ENCODE peak calls at places on chromosomes 4 and X, in nine cellular contexts. P is iris pigment epithelial cell, A is RCC 7860, G is fibroblast of the conjunctiva, L is AG09309, Y is NCI-H82, E is T-helper 2 cell, C is LoVo, U is HT-29. K is an unnamed sample.

GRCh38 chrX:1452497-1453389 is at the start of gene ASMTL:
- DNase-seq in P (peak), A (peak), G (peak), L (peak), Y (no peak), E (peak), C (peak), U (peak), K (peak)

GRCh38 chr4:7487998-7488671 is 53.4 kb upstream of the PSAPL1 start:
- DNase-seq in P (no peak), A (no peak), G (no peak), L (no peak), Y (no peak), E (no peak), C (no peak), U (no peak), K (no peak)

GRCh38 chr4:37685726-37686372 is 327 bp downstream of the RELL1 start:
- DNase-seq in P (peak), A (no peak), G (no peak), L (no peak), Y (peak), E (peak), C (peak), U (no peak), K (peak)

GRCh38 chrX:154458116-154458953 is at the start of gene PLXNA3:
- DNase-seq in P (no peak), A (no peak), G (no peak), L (no peak), Y (peak), E (peak), C (peak), U (peak), K (peak)

GRCh38 chrX:10039821-10040793 is 72.9 kb downstream of the CLDN34 start:
- DNase-seq in P (peak), A (peak), G (no peak), L (no peak), Y (no peak), E (no peak), C (no peak), U (no peak), K (no peak)

GRCh38 chrX:135544338-135544948 is 24.0 kb downstream of the INTS6L start:
- DNase-seq in P (no peak), A (no peak), G (no peak), L (no peak), Y (no peak), E (peak), C (no peak), U (no peak), K (peak)

GRCh38 chrX:34900691-34901090 is 41.9 kb upstream of the FAM47B start:
- DNase-seq in P (peak), A (no peak), G (no peak), L (no peak), Y (no peak), E (no peak), C (no peak), U (no peak), K (no peak)

GRCh38 chr4:54095110-54095800 is 4.7 kb upstream of the GSX2 start:
- DNase-seq in P (no peak), A (no peak), G (no peak), L (no peak), Y (no peak), E (no peak), C (no peak), U (no peak), K (no peak)

GRCh38 chr4:169110633-169111032 is 100.6 kb upstream of the CBR4 start:
- DNase-seq in P (peak), A (no peak), G (no peak), L (no peak), Y (no peak), E (no peak), C (no peak), U (no peak), K (no peak)